ENCODE peak calls at places on chromosomes 16 and 17, in six cellular contexts. Y is stimulated activated CD8-positive, alpha-beta memory T cell treated with anti-CD3 and anti-CD28 coated beads, Interleukin-2, amount 100 ng/mL, for 1 hour; W is endodermal cell; G is NCI-H2107; R is NCI-H1417 treated with DMSO at 0.1 percent for 48 hours; F is NCI-H1092. N is an unnamed sample.

GRCh38 chr16:89525146-89525913 is 17.1 kb downstream of the SPG7 start:
- DNase-seq in G (no peak), Y (no peak), F (no peak), R (no peak), W (no peak), N (no peak)

GRCh38 chr17:63999680-64000531 is 1.8 kb downstream of the PRR29 start:
- DNase-seq in R (no peak), F (no peak), W (peak), G (no peak), Y (no peak), N (no peak)

GRCh38 chr16:85083051-85083639 is 29.1 kb downstream of the CIBAR2 start:
- DNase-seq in Y (no peak), G (no peak), F (no peak), W (peak), R (no peak), N (peak)

GRCh38 chr16:67528222-67528869 is at the start of gene RIPOR1:
- DNase-seq in R (no peak), W (peak), Y (no peak), F (no peak), G (no peak), N (peak)

GRCh38 chr16:11034481-11034931 is 90.1 kb downstream of the CLEC16A start:
- DNase-seq in W (no peak), G (no peak), Y (no peak), F (no peak), R (no peak), N (no peak)

GRCh38 chr16:70553645-70554044 is 30.0 kb downstream of the SF3B3 start:
- DNase-seq in W (no peak), Y (no peak), F (no peak), R (no peak), G (no peak), N (no peak)

GRCh38 chr17:69710926-69711325 is 296.4 kb downstream of the MAP2K6 start:
- DNase-seq in G (no peak), W (no peak), Y (no peak), F (no peak), R (no peak), N (no peak)

GRCh38 chr16:4176794-4177438 is 60.7 kb upstream of the ADCY9 start:
- DNase-seq in R (no peak), W (peak), F (no peak), G (peak), Y (no peak), N (peak)

GRCh38 chr17:77548967-77549366 is 408.2 kb downstream of the SEC14L1 start:
- DNase-seq in R (no peak), W (no peak), G (no peak), F (no peak), Y (no peak), N (no peak)

GRCh38 chr16:81446318-81447275 is 2.0 kb downstream of the CMIP start:
- DNase-seq in W (peak), R (no peak), G (no peak), F (no peak), Y (no peak), N (peak)

GRCh38 chr16:80751167-80751566 is 53.2 kb downstream of the CDYL2 start:
- DNase-seq in R (no peak), Y (no peak), W (no peak), G (no peak), F (no peak), N (no peak)

GRCh38 chr17:77489898-77490265 is 349.1 kb downstream of the SEC14L1 start:
- DNase-seq in W (peak), Y (no peak), R (no peak), G (no peak), F (no peak), N (no peak)

GRCh38 chr16:81562926-81563325 is 118.3 kb downstream of the CMIP start:
- DNase-seq in F (no peak), R (no peak), G (no peak), W (no peak), Y (no peak), N (no peak)

GRCh38 chr16:56812884-56813283 is 52.1 kb upstream of the SLC12A3 start:
- DNase-seq in W (no peak), F (no peak), Y (no peak), G (no peak), R (no peak), N (no peak)

GRCh38 chr16:75789237-75789636 is 62.9 kb upstream of the CPHXL start:
- DNase-seq in W (no peak), R (peak), G (peak), F (peak), Y (no peak), N (peak)

GRCh38 chr17:40348562-40349476 is 15.7 kb downstream of the GJD3 start:
- DNase-seq in Y (no peak), G (peak), W (peak), F (peak), R (no peak), N (no peak)

N was measured in ELF-1.